ENCODE peak calls at places on chromosomes 12 and 14, in four cellular contexts. One of them, this sample, is unnamed.
A peak's percentile ranks its signal among the peaks of the same experiment; 100 is the strongest.

GRCh38 chr14:23444314-23444713 is 8.9 kb upstream of the MYH7 start:
- DNase-seq in left cardiac atrium: no peak
- DNase-seq in GM12865: no peak
- DNase-seq in LoVo: no peak
- DNase-seq in this sample: no peak

GRCh38 chr14:56004323-56004722 is 113.9 kb upstream of the PELI2 start:
- DNase-seq in left cardiac atrium: no peak
- DNase-seq in GM12865: no peak
- DNase-seq in LoVo: no peak
- DNase-seq in this sample: no peak

GRCh38 chr14:55712505-55712904 is 132.5 kb downstream of the KTN1 start:
- DNase-seq in left cardiac atrium: no peak
- DNase-seq in GM12865: no peak
- DNase-seq in LoVo: no peak
- DNase-seq in this sample: no peak

GRCh38 chr14:52446355-52446754 is 106.0 kb downstream of the TXNDC16 start:
- DNase-seq in left cardiac atrium: no peak
- DNase-seq in GM12865: no peak
- DNase-seq in LoVo: no peak
- DNase-seq in this sample: no peak

GRCh38 chr14:69106451-69106850 is 46.5 kb downstream of the DCAF5 start:
- DNase-seq in left cardiac atrium: no peak
- DNase-seq in GM12865: no peak
- DNase-seq in LoVo: no peak
- DNase-seq in this sample: no peak

GRCh38 chr12:25123126-25123525 is 71.8 kb downstream of the DNAI7 start:
- DNase-seq in left cardiac atrium: no peak
- DNase-seq in GM12865: no peak
- DNase-seq in LoVo: peak; percentile 28
- DNase-seq in this sample: no peak

GRCh38 chr12:131432532-131433260 is 278.2 kb upstream of the SFSWAP start:
- DNase-seq in left cardiac atrium: no peak
- DNase-seq in GM12865: peak; percentile 79
- DNase-seq in LoVo: no peak
- DNase-seq in this sample: no peak

GRCh38 chr12:71888521-71888920 is 49.0 kb downstream of the TBC1D15 start:
- DNase-seq in left cardiac atrium: no peak
- DNase-seq in GM12865: no peak
- DNase-seq in LoVo: no peak
- DNase-seq in this sample: no peak

GRCh38 chr14:52922656-52923055 is 28.2 kb downstream of the FERMT2 start:
- DNase-seq in left cardiac atrium: no peak
- DNase-seq in GM12865: no peak
- DNase-seq in LoVo: peak; percentile 16
- DNase-seq in this sample: no peak

GRCh38 chr12:12823308-12823707 is 10.2 kb downstream of the DDX47 start:
- DNase-seq in left cardiac atrium: no peak
- DNase-seq in GM12865: no peak
- DNase-seq in LoVo: no peak
- DNase-seq in this sample: no peak

GRCh38 chr12:66735275-66735674 is 56.4 kb upstream of the GRIP1 start:
- DNase-seq in left cardiac atrium: no peak
- DNase-seq in GM12865: no peak
- DNase-seq in LoVo: no peak
- DNase-seq in this sample: no peak

GRCh38 chr12:104957388-104958008 is 592 bp downstream of the SLC41A2 start:
- DNase-seq in left cardiac atrium: peak; percentile 32
- DNase-seq in GM12865: peak; percentile 41
- DNase-seq in LoVo: peak; percentile 44
- DNase-seq in this sample: no peak

GRCh38 chr14:64337901-64338615 is 43.9 kb upstream of the ESR2 start:
- DNase-seq in left cardiac atrium: no peak
- DNase-seq in GM12865: peak; percentile 60
- DNase-seq in LoVo: peak; percentile 84
- DNase-seq in this sample: peak; percentile 53

GRCh38 chr12:47987411-47988072 is 16.7 kb downstream of the COL2A1 start:
- DNase-seq in left cardiac atrium: no peak
- DNase-seq in GM12865: no peak
- DNase-seq in LoVo: no peak
- DNase-seq in this sample: no peak

GRCh38 chr14:75409425-75410205 is 18.2 kb upstream of the JDP2 start:
- DNase-seq in left cardiac atrium: no peak
- DNase-seq in GM12865: no peak
- DNase-seq in LoVo: no peak
- DNase-seq in this sample: no peak

GRCh38 chr14:90383731-90384542 is 12.9 kb upstream of the CALM1 start:
- DNase-seq in left cardiac atrium: peak; percentile 71
- DNase-seq in GM12865: peak; percentile 84
- DNase-seq in LoVo: peak; percentile 14
- DNase-seq in this sample: peak; percentile 85

GRCh38 chr14:71261206-71261605 is 353.9 kb downstream of the PCNX1 start:
- DNase-seq in left cardiac atrium: no peak
- DNase-seq in GM12865: no peak
- DNase-seq in LoVo: no peak
- DNase-seq in this sample: no peak

GRCh38 chr14:50560929-50561280 is 960 bp downstream of the ATL1 start:
- DNase-seq in left cardiac atrium: peak; percentile 87
- DNase-seq in GM12865: peak; percentile 5
- DNase-seq in LoVo: peak; percentile 59
- DNase-seq in this sample: peak; percentile 58

GRCh38 chr14:81453166-81453766 is 53.1 kb upstream of the STON2 start:
- DNase-seq in left cardiac atrium: peak; percentile 35
- DNase-seq in GM12865: peak; percentile 67
- DNase-seq in LoVo: peak; percentile 68
- DNase-seq in this sample: peak; percentile 32

GRCh38 chr14:49920260-49920659 is 27.4 kb downstream of the ARF6 start:
- DNase-seq in left cardiac atrium: no peak
- DNase-seq in GM12865: no peak
- DNase-seq in LoVo: no peak
- DNase-seq in this sample: no peak

GRCh38 chr12:71566655-71567054 is 97.0 kb downstream of the ZFC3H1 start:
- DNase-seq in left cardiac atrium: no peak
- DNase-seq in GM12865: no peak
- DNase-seq in LoVo: no peak
- DNase-seq in this sample: no peak

GRCh38 chr12:80205960-80206359 is 106.6 kb downstream of the OTOGL start:
- DNase-seq in left cardiac atrium: no peak
- DNase-seq in GM12865: no peak
- DNase-seq in LoVo: no peak
- DNase-seq in this sample: no peak

GRCh38 chr12:7107181-7108041 is 1.6 kb downstream of the C1RL start:
- DNase-seq in left cardiac atrium: no peak
- DNase-seq in GM12865: peak; percentile 34
- DNase-seq in LoVo: no peak
- DNase-seq in this sample: no peak

GRCh38 chr14:37399517-37399916 is 195.5 kb downstream of the FOXA1 start:
- DNase-seq in left cardiac atrium: no peak
- DNase-seq in GM12865: no peak
- DNase-seq in LoVo: no peak
- DNase-seq in this sample: no peak

GRCh38 chr12:78703820-78704525 is 160.6 kb upstream of the SYT1 start:
- DNase-seq in left cardiac atrium: no peak
- DNase-seq in GM12865: no peak
- DNase-seq in LoVo: peak; percentile 28
- DNase-seq in this sample: no peak

GRCh38 chr14:104682107-104682593 is 7.3 kb upstream of the INF2 start:
- DNase-seq in left cardiac atrium: no peak
- DNase-seq in GM12865: no peak
- DNase-seq in LoVo: no peak
- DNase-seq in this sample: no peak

GRCh38 chr12:617304-617915 is 45.8 kb downstream of the NINJ2 start:
- DNase-seq in left cardiac atrium: peak; percentile 55
- DNase-seq in GM12865: no peak
- DNase-seq in LoVo: no peak
- DNase-seq in this sample: no peak

GRCh38 chr12:77229640-77230442 is 164.5 kb upstream of the E2F7 start:
- DNase-seq in left cardiac atrium: no peak
- DNase-seq in GM12865: no peak
- DNase-seq in LoVo: no peak
- DNase-seq in this sample: no peak

GRCh38 chr12:89306827-89307498 is 45.3 kb downstream of the DUSP6 start:
- DNase-seq in left cardiac atrium: no peak
- DNase-seq in GM12865: no peak
- DNase-seq in LoVo: no peak
- DNase-seq in this sample: no peak

GRCh38 chr12:49578471-49579112 is 10.7 kb upstream of the MCRS1 start:
- DNase-seq in left cardiac atrium: no peak
- DNase-seq in GM12865: no peak
- DNase-seq in LoVo: no peak
- DNase-seq in this sample: no peak

GRCh38 chr14:85437143-85437542 is 92.8 kb upstream of the FLRT2 start:
- DNase-seq in left cardiac atrium: no peak
- DNase-seq in GM12865: no peak
- DNase-seq in LoVo: no peak
- DNase-seq in this sample: no peak

GRCh38 chr14:64912256-64912655 is 2.0 kb upstream of the CHURC1 start:
- DNase-seq in left cardiac atrium: no peak
- DNase-seq in GM12865: peak; percentile 15
- DNase-seq in LoVo: no peak
- DNase-seq in this sample: no peak

GRCh38 chr14:96751505-96751904 is 45.7 kb upstream of the VRK1 start:
- DNase-seq in left cardiac atrium: no peak
- DNase-seq in GM12865: no peak
- DNase-seq in LoVo: no peak
- DNase-seq in this sample: no peak

GRCh38 chr12:130136536-130136935 is 25.7 kb upstream of the FZD10 start:
- DNase-seq in left cardiac atrium: no peak
- DNase-seq in GM12865: no peak
- DNase-seq in LoVo: no peak
- DNase-seq in this sample: no peak